ENCODE peak calls at places on chromosomes 2 and 18, in five cellular contexts. P is PC-3, Z is MM.1S, E is hepatocyte, G is GM23338. S is an unnamed sample.
A peak's percentile ranks its signal among the peaks of the same experiment; 100 is the strongest.

GRCh38 chr2:67856866-67857265 is 205.9 kb downstream of the C1D start:
- DNase-seq in G (no peak), E (no peak), Z (no peak), P (no peak), S (no peak)

GRCh38 chr2:196293751-196294486 is 122.5 kb upstream of the STK17B start:
- DNase-seq in Z (no peak), P (peak; percentile 96), G (no peak), E (peak; percentile 15), S (peak; percentile 89)

GRCh38 chr2:239399404-239399999 is 1.3 kb downstream of the HDAC4 start:
- DNase-seq in E (peak; percentile 71), G (no peak), Z (peak; percentile 66), P (peak; percentile 21), S (no peak)

GRCh38 chr2:22998368-22998767 is 386.6 kb upstream of the KLHL29 start:
- DNase-seq in P (no peak), E (no peak), Z (no peak), G (no peak), S (no peak)

GRCh38 chr18:9708882-9709877 is 1.1 kb downstream of the RAB31 start:
- DNase-seq in Z (peak; percentile 27), P (no peak), E (peak; percentile 19), G (peak; percentile 78), S (peak; percentile 51)

GRCh38 chr2:205771666-205772065 is 89.4 kb downstream of the NRP2 start:
- DNase-seq in Z (no peak), G (no peak), E (no peak), P (no peak), S (no peak)

GRCh38 chr18:63965716-63966330 is 4.1 kb upstream of the SERPINB8 start:
- DNase-seq in G (no peak), P (no peak), E (no peak), Z (no peak), S (no peak)

GRCh38 chr2:49973917-49974368 is 819.6 kb upstream of the FSHR start:
- DNase-seq in G (peak; percentile 82), E (peak; percentile 74), P (no peak), Z (peak; percentile 85), S (no peak)

GRCh38 chr2:230865324-230865765 is 603 bp downstream of the ITM2C start:
- DNase-seq in E (peak; percentile 67), G (peak; percentile 78), P (no peak), Z (peak; percentile 36), S (no peak)
- TF ChIP-seq EZH2 in E (no peak), G (no peak), P (no peak), Z (no peak), S (no peak)

DNA sequence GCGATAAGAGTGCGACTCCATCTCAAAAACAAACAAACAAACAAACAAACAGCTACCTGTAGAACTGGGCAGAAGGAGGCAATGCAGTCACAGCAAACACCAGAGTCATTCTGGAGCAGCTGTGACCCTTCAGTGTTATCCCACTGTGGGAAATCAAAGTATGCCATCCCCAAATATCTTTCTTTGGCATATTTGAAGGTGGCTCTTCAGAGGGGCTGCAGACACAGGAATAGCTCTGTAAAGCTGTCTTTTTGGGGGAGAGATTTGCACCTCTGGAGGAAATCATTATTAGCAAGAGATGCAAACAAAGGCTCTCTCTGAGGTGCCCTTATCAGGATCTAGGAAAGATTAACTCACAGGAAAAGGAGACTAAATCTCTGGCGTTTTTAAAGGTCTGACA is 98.5 kb upstream of the XPO1 start:
- DNase-seq in Z (no peak), G (no peak), E (no peak), P (no peak), S (no peak)
- H3K9me2 ChIP-seq in Z (no peaks in the 10 kb centered on the region), G (no peaks in the 10 kb centered on the region), E (no peaks in the 10 kb centered on the region), P (no peaks in the 10 kb centered on the region), S (no peaks in the 10 kb centered on the region)

DNA sequence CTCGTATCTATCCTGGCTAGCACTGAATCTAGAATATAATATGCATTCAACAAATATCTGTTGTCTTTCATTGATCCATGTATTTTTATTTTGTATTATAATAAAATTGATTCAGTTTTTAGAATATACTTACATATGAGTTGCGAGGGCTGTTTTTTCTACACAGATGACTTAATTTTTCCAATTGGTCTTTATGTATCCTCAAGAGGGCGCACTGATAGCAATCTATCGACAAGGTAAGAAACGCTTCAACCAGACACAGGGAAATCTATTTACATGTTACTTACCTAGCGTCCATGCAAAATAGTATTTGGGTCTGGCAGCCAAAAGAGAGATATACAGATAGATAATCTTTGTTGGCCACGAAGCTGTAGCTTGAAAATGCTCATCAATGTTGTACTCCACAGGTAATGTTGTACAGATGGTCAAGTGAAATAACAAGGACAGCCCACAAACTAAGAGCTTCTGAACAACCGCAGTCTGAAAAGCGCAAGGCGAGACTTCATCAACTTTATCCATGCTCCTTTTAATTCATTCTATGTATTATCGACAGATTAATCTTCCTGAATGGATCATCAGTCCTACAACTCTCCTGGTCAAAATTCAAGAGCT is 35.5 kb upstream of the KIDINS220 start:
- DNase-seq in Z (peak; percentile 58), P (peak; percentile 70), E (peak; percentile 76), G (peak; percentile 87), S (peak; percentile 56)
- H3K36me3 ChIP-seq in Z (no peaks in the 10 kb centered on the region), P (peaks cover 5% of the 10 kb centered on the region), E (no peaks in the 10 kb centered on the region), G (no peaks in the 10 kb centered on the region), S (peaks cover 32% of the 10 kb centered on the region)

GRCh38 chr2:222294996-222295367 is 3.8 kb downstream of the PAX3 start:
- DNase-seq in P (no peak), Z (no peak), G (no peak), E (no peak), S (no peak)
- TF ChIP-seq EZH2 in P (no peak), Z (no peak), G (peak; percentile 96), E (no peak), S (no peak)

GRCh38 chr18:1676387-1676786 is 771.7 kb downstream of the ADCYAP1 start:
- DNase-seq in G (no peak), E (no peak), Z (no peak), P (no peak), S (no peak)

DNA sequence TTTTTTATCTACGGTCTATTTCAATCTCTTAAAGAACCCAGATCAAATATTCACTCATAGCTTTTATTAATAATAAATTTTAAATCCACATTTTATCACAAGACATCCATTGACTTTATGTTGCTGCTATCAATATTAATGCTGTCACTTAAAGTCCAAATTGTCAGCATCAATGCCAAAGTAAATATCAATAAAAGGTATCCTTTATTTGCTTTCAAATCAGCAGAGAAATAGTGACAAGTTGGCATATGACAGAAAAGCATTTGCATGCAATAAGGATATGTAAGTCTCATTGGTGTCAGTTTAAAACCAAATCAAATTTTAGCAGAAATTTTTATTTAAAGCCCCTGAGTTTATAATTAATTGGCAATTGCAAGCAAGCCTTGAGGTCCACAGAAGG is 775.4 kb downstream of the ADCYAP1 start:
- DNase-seq in Z (no peak), G (no peak), E (no peak), P (no peak), S (no peak)
- H3K9me2 ChIP-seq in Z (no peaks in the 10 kb centered on the region), G (no peaks in the 10 kb centered on the region), E (no peaks in the 10 kb centered on the region), P (no peaks in the 10 kb centered on the region), S (no peaks in the 10 kb centered on the region)

GRCh38 chr18:57422313-57422872 is 12.8 kb upstream of the ONECUT2 start:
- DNase-seq in G (no peak), P (no peak), Z (no peak), E (no peak), S (no peak)
- H3K36me3 ChIP-seq in G (no peaks in the 10 kb centered on the region), P (no peaks in the 10 kb centered on the region), Z (no peaks in the 10 kb centered on the region), E (no peaks in the 10 kb centered on the region), S (no peaks in the 10 kb centered on the region)

GRCh38 chr2:26876260-26876659 is 28.3 kb downstream of the DPYSL5 start:
- DNase-seq in Z (no peak), E (no peak), P (no peak), G (no peak), S (no peak)

GRCh38 chr2:26883971-26884370 is 36.0 kb downstream of the DPYSL5 start:
- DNase-seq in G (no peak), P (no peak), Z (no peak), E (no peak), S (no peak)

GRCh38 chr2:26880161-26880560 is 32.2 kb downstream of the DPYSL5 start:
- DNase-seq in Z (no peak), E (no peak), P (no peak), G (no peak), S (no peak)

GRCh38 chr2:26884486-26884885 is 36.6 kb downstream of the DPYSL5 start:
- DNase-seq in Z (no peak), P (no peak), G (no peak), E (no peak), S (no peak)

GRCh38 chr2:26880910-26881435 is 33.0 kb downstream of the DPYSL5 start:
- DNase-seq in Z (no peak), P (no peak), G (no peak), E (no peak), S (no peak)
- TF ChIP-seq EZH2 in Z (no peak), P (no peak), G (no peak), E (no peak), S (no peak)

GRCh38 chr2:12106440-12107080 is 360.1 kb downstream of the LPIN1 start:
- DNase-seq in G (no peak), P (peak; percentile 94), Z (no peak), E (peak; percentile 49), S (peak; percentile 84)
- H3K9me2 ChIP-seq in G (no peaks in the 10 kb centered on the region), P (no peaks in the 10 kb centered on the region), Z (no peaks in the 10 kb centered on the region), E (no peaks in the 10 kb centered on the region), S (no peaks in the 10 kb centered on the region)

GRCh38 chr2:229910147-229910831 is 11.5 kb downstream of the TRIP12 start:
- DNase-seq in G (no peak), P (no peak), Z (no peak), E (no peak), S (no peak)

GRCh38 chr2:229909090-229909489 is 12.7 kb downstream of the TRIP12 start:
- DNase-seq in P (no peak), G (no peak), Z (no peak), E (no peak), S (no peak)

GRCh38 chr2:229910832-229911412 is 10.9 kb downstream of the TRIP12 start:
- DNase-seq in G (peak; percentile 69), P (peak; percentile 20), E (peak; percentile 11), Z (peak; percentile 35), S (no peak)

GRCh38 chr2:229917793-229918192 is 4.0 kb downstream of the TRIP12 start:
- DNase-seq in G (no peak), P (no peak), Z (no peak), E (no peak), S (no peak)

GRCh38 chr2:229914182-229914581 is 7.6 kb downstream of the TRIP12 start:
- DNase-seq in G (no peak), P (no peak), Z (no peak), E (no peak), S (no peak)
- H3K36me3 ChIP-seq in G (no peaks in the 10 kb centered on the region), P (peaks cover 12% of the 10 kb centered on the region), Z (no peaks in the 10 kb centered on the region), E (no peaks in the 10 kb centered on the region), S (peaks cover 19% of the 10 kb centered on the region)

S was measured in PC-9.